ENCODE peak calls at places on chromosome 4, in ten cellular contexts. One of them, this sample, is unnamed.

GRCh38 chr4:70885174-70885573 is 17.0 kb upstream of the MOB1B start:
- DNase-seq in epithelial cell of esophagus: no peak
- DNase-seq in K562: no peak
- DNase-seq in heart left ventricle: no peak
- DNase-seq in right atrium auricular region: no peak
- DNase-seq in MM.1S: no peak
- DNase-seq in right lobe of liver: no peak
- DNase-seq in ovary: no peak
- DNase-seq in esophagus muscularis mucosa: no peak
- DNase-seq in psoas muscle: no peak
- DNase-seq in this sample: no peak

GRCh38 chr4:80239480-80239879 is 27.0 kb upstream of the FGF5 start:
- DNase-seq in K562: no peak
- DNase-seq in right lobe of liver: no peak
- DNase-seq in ovary: no peak
- DNase-seq in epithelial cell of esophagus: no peak
- DNase-seq in right atrium auricular region: no peak
- DNase-seq in psoas muscle: no peak
- DNase-seq in esophagus muscularis mucosa: no peak
- DNase-seq in heart left ventricle: no peak
- DNase-seq in MM.1S: no peak
- DNase-seq in this sample: no peak

GRCh38 chr4:156781852-156782251 is 189.7 kb downstream of the PDGFC start:
- DNase-seq in right lobe of liver: no peak
- DNase-seq in epithelial cell of esophagus: peak
- DNase-seq in psoas muscle: no peak
- DNase-seq in K562: no peak
- DNase-seq in ovary: no peak
- DNase-seq in heart left ventricle: no peak
- DNase-seq in right atrium auricular region: no peak
- DNase-seq in MM.1S: no peak
- DNase-seq in esophagus muscularis mucosa: no peak
- DNase-seq in this sample: no peak

GRCh38 chr4:189385579-189385978 is 555.1 kb upstream of the FRG1 start:
- DNase-seq in MM.1S: no peak
- DNase-seq in right atrium auricular region: no peak
- DNase-seq in ovary: no peak
- DNase-seq in right lobe of liver: no peak
- DNase-seq in heart left ventricle: no peak
- DNase-seq in epithelial cell of esophagus: no peak
- DNase-seq in psoas muscle: no peak
- DNase-seq in esophagus muscularis mucosa: no peak
- DNase-seq in K562: no peak
- DNase-seq in this sample: no peak

GRCh38 chr4:38210396-38211114 is 250.4 kb downstream of the PTTG2 start:
- DNase-seq in right lobe of liver: no peak
- DNase-seq in psoas muscle: no peak
- DNase-seq in epithelial cell of esophagus: no peak
- DNase-seq in ovary: no peak
- DNase-seq in right atrium auricular region: no peak
- DNase-seq in esophagus muscularis mucosa: no peak
- DNase-seq in MM.1S: no peak
- DNase-seq in K562: no peak
- DNase-seq in heart left ventricle: no peak
- DNase-seq in this sample: no peak

GRCh38 chr4:145843148-145843547 is 95.5 kb downstream of the ZNF827 start:
- DNase-seq in epithelial cell of esophagus: peak
- DNase-seq in right lobe of liver: no peak
- DNase-seq in psoas muscle: no peak
- DNase-seq in ovary: no peak
- DNase-seq in K562: no peak
- DNase-seq in MM.1S: no peak
- DNase-seq in esophagus muscularis mucosa: no peak
- DNase-seq in heart left ventricle: no peak
- DNase-seq in right atrium auricular region: no peak
- DNase-seq in this sample: no peak

GRCh38 chr4:109334129-109334528 is 31.7 kb upstream of the COL25A1 start:
- DNase-seq in ovary: no peak
- DNase-seq in right lobe of liver: no peak
- DNase-seq in right atrium auricular region: no peak
- DNase-seq in epithelial cell of esophagus: no peak
- DNase-seq in psoas muscle: no peak
- DNase-seq in esophagus muscularis mucosa: no peak
- DNase-seq in K562: no peak
- DNase-seq in MM.1S: no peak
- DNase-seq in heart left ventricle: no peak
- DNase-seq in this sample: no peak

GRCh38 chr4:123444298-123444731 is 47.7 kb downstream of the SPRY1 start:
- DNase-seq in heart left ventricle: peak
- DNase-seq in epithelial cell of esophagus: no peak
- DNase-seq in psoas muscle: no peak
- DNase-seq in esophagus muscularis mucosa: no peak
- DNase-seq in right lobe of liver: peak
- DNase-seq in ovary: no peak
- DNase-seq in K562: peak
- DNase-seq in MM.1S: no peak
- DNase-seq in right atrium auricular region: no peak
- DNase-seq in this sample: peak

DNA sequence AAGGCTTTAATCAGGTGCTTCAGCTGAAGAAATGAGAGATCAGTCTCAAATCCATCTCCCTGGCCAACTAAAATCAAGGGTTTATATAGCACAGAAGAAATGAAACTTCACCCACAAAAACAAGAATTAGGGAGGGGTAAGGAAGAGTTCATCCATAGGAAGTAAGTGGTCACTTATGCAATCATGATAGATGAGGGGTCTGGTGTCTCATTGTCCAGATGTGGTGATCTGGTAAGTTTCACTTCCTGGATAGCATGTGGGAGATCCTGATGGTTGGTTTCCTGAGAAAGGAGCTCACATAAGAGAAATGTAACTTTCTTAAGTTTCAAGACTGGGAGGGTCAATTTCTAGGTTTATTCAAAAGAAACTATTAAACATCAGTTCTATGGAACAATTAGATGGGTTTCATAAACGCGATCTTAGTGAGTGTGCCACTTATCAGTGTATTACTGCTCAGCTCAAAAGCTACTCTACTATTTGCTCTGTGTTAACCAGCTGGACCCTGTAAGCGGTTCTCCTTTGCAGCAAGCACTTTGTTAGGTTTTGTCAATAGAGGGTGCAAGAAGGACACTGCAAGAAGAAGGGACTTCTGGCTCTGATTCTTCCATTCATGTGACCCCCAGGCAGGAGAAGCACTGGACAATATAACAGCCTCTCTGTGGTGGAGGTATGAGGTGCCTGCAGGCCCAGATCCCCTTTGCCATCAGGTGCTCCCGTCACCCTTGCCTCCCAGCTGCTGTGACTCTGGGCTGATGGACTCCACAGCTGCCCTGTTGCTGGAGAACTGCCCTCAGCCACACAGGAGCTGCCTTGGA is 35.4 kb upstream of the HPSE start:
- DNase-seq in MM.1S: no peak
- DNase-seq in right lobe of liver: no peak
- DNase-seq in heart left ventricle: no peak
- DNase-seq in ovary: no peak
- DNase-seq in epithelial cell of esophagus: no peak
- DNase-seq in psoas muscle: no peak
- DNase-seq in esophagus muscularis mucosa: no peak
- DNase-seq in K562: no peak
- DNase-seq in right atrium auricular region: no peak
- DNase-seq in this sample: no peak
- TF ChIP-seq CTCF in MM.1S: no peak
- TF ChIP-seq CTCF in right lobe of liver: no peak
- TF ChIP-seq CTCF in heart left ventricle: no peak
- TF ChIP-seq CTCF in ovary: no peak
- TF ChIP-seq CTCF in epithelial cell of esophagus: no peak
- TF ChIP-seq CTCF in psoas muscle: no peak
- TF ChIP-seq CTCF in esophagus muscularis mucosa: no peak
- TF ChIP-seq CTCF in K562: no peak
- TF ChIP-seq CTCF in right atrium auricular region: no peak
- TF ChIP-seq CTCF in this sample: no peak

GRCh38 chr4:185839204-185839712 is 27.3 kb upstream of the SORBS2 start:
- DNase-seq in MM.1S: no peak
- DNase-seq in right atrium auricular region: no peak
- DNase-seq in psoas muscle: peak
- DNase-seq in epithelial cell of esophagus: peak
- DNase-seq in esophagus muscularis mucosa: no peak
- DNase-seq in right lobe of liver: no peak
- DNase-seq in heart left ventricle: peak
- DNase-seq in ovary: peak
- DNase-seq in K562: no peak
- DNase-seq in this sample: peak

GRCh38 chr4:185837415-185838103 is 25.6 kb upstream of the SORBS2 start:
- DNase-seq in epithelial cell of esophagus: no peak
- DNase-seq in right lobe of liver: no peak
- DNase-seq in esophagus muscularis mucosa: no peak
- DNase-seq in psoas muscle: no peak
- DNase-seq in ovary: no peak
- DNase-seq in MM.1S: no peak
- DNase-seq in right atrium auricular region: no peak
- DNase-seq in K562: no peak
- DNase-seq in heart left ventricle: no peak
- DNase-seq in this sample: no peak

GRCh38 chr4:185838104-185838452 is 26.1 kb upstream of the SORBS2 start:
- DNase-seq in right lobe of liver: no peak
- DNase-seq in ovary: no peak
- DNase-seq in esophagus muscularis mucosa: no peak
- DNase-seq in K562: no peak
- DNase-seq in epithelial cell of esophagus: no peak
- DNase-seq in psoas muscle: no peak
- DNase-seq in MM.1S: no peak
- DNase-seq in right atrium auricular region: no peak
- DNase-seq in heart left ventricle: no peak
- DNase-seq in this sample: no peak

GRCh38 chr4:185839770-185840169 is 27.8 kb upstream of the SORBS2 start:
- DNase-seq in ovary: no peak
- DNase-seq in epithelial cell of esophagus: no peak
- DNase-seq in K562: no peak
- DNase-seq in MM.1S: no peak
- DNase-seq in psoas muscle: no peak
- DNase-seq in right lobe of liver: no peak
- DNase-seq in right atrium auricular region: no peak
- DNase-seq in esophagus muscularis mucosa: no peak
- DNase-seq in heart left ventricle: no peak
- DNase-seq in this sample: no peak

DNA sequence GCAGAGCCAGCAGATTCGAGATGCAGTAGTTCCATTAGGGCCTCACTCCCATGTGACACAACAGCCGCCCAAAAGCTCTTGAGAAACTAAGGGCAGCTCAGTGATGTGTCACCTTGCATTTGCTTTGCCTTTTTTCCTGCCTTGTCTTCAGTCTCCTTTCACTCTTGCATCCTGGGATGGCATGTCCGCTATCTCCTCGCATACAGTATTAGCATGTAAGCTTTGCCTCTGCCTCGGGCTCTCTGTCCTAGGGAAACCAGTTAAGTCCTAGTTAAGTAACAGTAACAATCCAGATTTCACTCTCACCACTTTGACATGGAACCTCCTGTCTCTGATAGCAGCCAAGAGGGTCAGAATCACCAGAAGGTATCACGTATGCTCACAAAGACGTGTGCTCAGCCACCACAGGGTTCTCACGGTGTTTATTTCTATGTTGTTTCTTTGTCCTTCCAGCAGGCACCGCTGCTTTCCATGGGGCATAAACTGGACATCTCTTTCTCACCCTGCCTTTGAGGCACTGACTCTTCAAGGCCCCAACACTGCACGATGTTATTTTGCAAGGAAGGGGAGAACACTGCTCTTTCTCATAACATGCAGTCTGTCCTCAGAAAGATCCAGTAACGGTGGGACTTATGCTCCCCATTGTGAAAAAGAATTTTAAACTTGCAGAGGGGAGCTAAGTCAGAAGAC is 26.7 kb upstream of the SORBS2 start:
- DNase-seq in MM.1S: no peak
- DNase-seq in heart left ventricle: no peak
- DNase-seq in ovary: no peak
- DNase-seq in esophagus muscularis mucosa: no peak
- DNase-seq in psoas muscle: no peak
- DNase-seq in K562: no peak
- DNase-seq in right atrium auricular region: no peak
- DNase-seq in epithelial cell of esophagus: peak
- DNase-seq in right lobe of liver: no peak
- DNase-seq in this sample: no peak
- TF ChIP-seq CTCF in MM.1S: no peak
- TF ChIP-seq CTCF in heart left ventricle: no peak
- TF ChIP-seq CTCF in ovary: no peak
- TF ChIP-seq CTCF in esophagus muscularis mucosa: no peak
- TF ChIP-seq CTCF in psoas muscle: no peak
- TF ChIP-seq CTCF in K562: no peak
- TF ChIP-seq CTCF in right atrium auricular region: no peak
- TF ChIP-seq CTCF in epithelial cell of esophagus: no peak
- TF ChIP-seq CTCF in right lobe of liver: no peak
- TF ChIP-seq CTCF in this sample: no peak

GRCh38 chr4:138182838-138183426 is 59.2 kb downstream of the SLC7A11 start:
- DNase-seq in MM.1S: peak
- DNase-seq in right atrium auricular region: no peak
- DNase-seq in right lobe of liver: no peak
- DNase-seq in psoas muscle: no peak
- DNase-seq in epithelial cell of esophagus: peak
- DNase-seq in esophagus muscularis mucosa: no peak
- DNase-seq in ovary: no peak
- DNase-seq in heart left ventricle: no peak
- DNase-seq in K562: peak
- DNase-seq in this sample: no peak
- TF ChIP-seq CTCF in MM.1S: peak
- TF ChIP-seq CTCF in right atrium auricular region: peak
- TF ChIP-seq CTCF in right lobe of liver: peak
- TF ChIP-seq CTCF in psoas muscle: peak
- TF ChIP-seq CTCF in epithelial cell of esophagus: peak
- TF ChIP-seq CTCF in esophagus muscularis mucosa: peak
- TF ChIP-seq CTCF in ovary: no peak
- TF ChIP-seq CTCF in heart left ventricle: peak
- TF ChIP-seq CTCF in K562: peak
- TF ChIP-seq CTCF in this sample: peak

GRCh38 chr4:153947998-153948397 is 159.1 kb upstream of the SFRP2 start:
- DNase-seq in MM.1S: peak
- DNase-seq in K562: no peak
- DNase-seq in right atrium auricular region: no peak
- DNase-seq in epithelial cell of esophagus: no peak
- DNase-seq in esophagus muscularis mucosa: no peak
- DNase-seq in heart left ventricle: no peak
- DNase-seq in ovary: no peak
- DNase-seq in right lobe of liver: no peak
- DNase-seq in psoas muscle: no peak
- DNase-seq in this sample: no peak

GRCh38 chr4:153945704-153946103 is 156.8 kb upstream of the SFRP2 start:
- DNase-seq in K562: no peak
- DNase-seq in MM.1S: no peak
- DNase-seq in epithelial cell of esophagus: no peak
- DNase-seq in right atrium auricular region: no peak
- DNase-seq in right lobe of liver: no peak
- DNase-seq in heart left ventricle: no peak
- DNase-seq in psoas muscle: no peak
- DNase-seq in ovary: no peak
- DNase-seq in esophagus muscularis mucosa: no peak
- DNase-seq in this sample: no peak

GRCh38 chr4:153950100-153950979 is 161.5 kb upstream of the SFRP2 start:
- DNase-seq in right lobe of liver: no peak
- DNase-seq in esophagus muscularis mucosa: no peak
- DNase-seq in psoas muscle: no peak
- DNase-seq in MM.1S: peak
- DNase-seq in right atrium auricular region: no peak
- DNase-seq in epithelial cell of esophagus: no peak
- DNase-seq in K562: no peak
- DNase-seq in ovary: no peak
- DNase-seq in heart left ventricle: no peak
- DNase-seq in this sample: peak

GRCh38 chr4:153943738-153944415 is 155.0 kb upstream of the SFRP2 start:
- DNase-seq in ovary: no peak
- DNase-seq in esophagus muscularis mucosa: no peak
- DNase-seq in right atrium auricular region: no peak
- DNase-seq in right lobe of liver: no peak
- DNase-seq in MM.1S: no peak
- DNase-seq in heart left ventricle: no peak
- DNase-seq in psoas muscle: no peak
- DNase-seq in epithelial cell of esophagus: no peak
- DNase-seq in K562: no peak
- DNase-seq in this sample: no peak

GRCh38 chr4:153947124-153947523 is 158.2 kb upstream of the SFRP2 start:
- DNase-seq in epithelial cell of esophagus: no peak
- DNase-seq in K562: no peak
- DNase-seq in right atrium auricular region: no peak
- DNase-seq in ovary: no peak
- DNase-seq in esophagus muscularis mucosa: no peak
- DNase-seq in right lobe of liver: no peak
- DNase-seq in heart left ventricle: no peak
- DNase-seq in MM.1S: no peak
- DNase-seq in psoas muscle: no peak
- DNase-seq in this sample: no peak
- TF ChIP-seq CTCF in epithelial cell of esophagus: no peak
- TF ChIP-seq CTCF in K562: no peak
- TF ChIP-seq CTCF in right atrium auricular region: no peak
- TF ChIP-seq CTCF in ovary: no peak
- TF ChIP-seq CTCF in esophagus muscularis mucosa: no peak
- TF ChIP-seq CTCF in right lobe of liver: no peak
- TF ChIP-seq CTCF in heart left ventricle: no peak
- TF ChIP-seq CTCF in MM.1S: no peak
- TF ChIP-seq CTCF in psoas muscle: no peak
- TF ChIP-seq CTCF in this sample: no peak